ENCODE peak calls at places on chromosomes 4 and X, in four cellular contexts. C is Peyer's patch, T is GM23248, N is left ventricle myocardium inferior. W is an unnamed sample. For H3K27me3, H3K4me1 and H3K9me3, the result is how much of the 10 kb centered on the place peaks cover.

GRCh38 chr4:15996773-15997172 is 33.8 kb upstream of the FGFBP2 start:
- DNase-seq in T (peak), C (no peak), N (no peak), W (no peak)

GRCh38 chr4:8308856-8309771 is 39.6 kb downstream of the HTRA3 start:
- DNase-seq in N (peak), C (peak), T (peak), W (no peak)

GRCh38 chr4:139142980-139143379 is 34.0 kb downstream of the ELF2 start:
- DNase-seq in T (no peak), N (no peak), C (no peak), W (no peak)

GRCh38 chrX:18931972-18932371 is 51.9 kb downstream of the PHKA2 start:
- DNase-seq in T (peak), N (no peak), C (no peak), W (no peak)

GRCh38 chr4:139595989-139596679 is 40.1 kb upstream of the SETD7 start:
- DNase-seq in T (peak), N (no peak), C (no peak), W (no peak)

GRCh38 chr4:152956650-152957436 is 20.7 kb downstream of the FHDC1 start:
- DNase-seq in T (no peak), N (no peak), C (peak), W (no peak)

GRCh38 chrX:154308108-154308946 is 12.7 kb downstream of the TKTL1 start:
- DNase-seq in N (peak), C (peak), T (peak), W (peak)

GRCh38 chr4:38612996-38613395 is 51.0 kb upstream of the KLF3 start:
- DNase-seq in N (no peak), C (no peak), T (no peak), W (no peak)

GRCh38 chr4:80142396-80143304 is 54.7 kb upstream of the PRDM8 start:
- DNase-seq in N (no peak), T (peak), C (no peak), W (peak)

GRCh38 chrX:70422886-70423336 is at the start of gene GDPD2:
- DNase-seq in T (no peak), N (no peak), C (peak), W (no peak)

GRCh38 chr4:22463179-22463578 is 52.7 kb downstream of the ADGRA3 start:
- DNase-seq in C (no peak), T (no peak), N (no peak), W (no peak)

GRCh38 chr4:78747328-78747946 is 28.7 kb upstream of the BMP2K start:
- DNase-seq in C (no peak), T (peak), N (no peak), W (no peak)

GRCh38 chr4:185276036-185276435 is 66.6 kb downstream of the SNX25 start:
- DNase-seq in C (no peak), T (peak), N (no peak), W (no peak)

GRCh38 chrX:71911731-71912050 is 1.0 kb downstream of the NHSL2 start:
- DNase-seq in N (no peak), C (no peak), T (peak), W (no peak)

GRCh38 chr4:142336251-142336934 is 509.7 kb downstream of the INPP4B start:
- DNase-seq in C (no peak), T (no peak), N (no peak), W (no peak)

GRCh38 chr4:156686120-156686519 is 285.5 kb downstream of the PDGFC start:
- DNase-seq in C (no peak), T (peak), N (no peak), W (no peak)

GRCh38 chr4:55635760-55636621 is at the start of gene NMU:
- DNase-seq in T (peak), C (peak), N (peak), W (peak)

GRCh38 chr4:138706206-138706605 is 309.4 kb upstream of the NOCT start:
- DNase-seq in N (no peak), C (no peak), T (peak), W (no peak)

GRCh38 chr4:8401665-8402064 is 38.9 kb downstream of the ACOX3 start:
- DNase-seq in N (no peak), T (no peak), C (no peak), W (no peak)

DNA sequence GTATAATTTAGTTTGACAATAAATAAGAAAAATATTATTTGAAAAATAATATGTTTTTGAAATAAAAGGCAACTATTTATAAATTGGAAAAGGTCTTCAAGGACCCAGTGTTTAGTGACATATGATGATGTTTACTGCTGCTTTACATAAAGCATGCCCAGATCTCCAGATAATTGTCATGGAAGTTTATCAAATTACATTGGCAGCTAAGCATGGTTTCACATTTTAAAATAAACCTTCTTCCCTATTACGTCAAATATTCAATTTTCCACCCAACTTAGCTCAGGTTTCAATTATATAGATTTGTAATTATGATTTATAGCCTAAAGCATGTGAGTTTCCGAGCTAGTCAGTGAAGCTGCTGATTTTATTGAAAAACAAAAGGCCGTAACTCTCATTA is 417.2 kb downstream of the CFAP47 start:
- DNase-seq in T (no peak), C (no peak), N (no peak), W (no peak)
- H3K27me3 ChIP-seq in T (under half), C (under half), N (under half), W (under half)

GRCh38 chrX:13051529-13052172 is 7.2 kb upstream of the FAM9C start:
- DNase-seq in T (no peak), C (no peak), N (no peak), W (peak)

GRCh38 chrX:13051167-13051528 is 6.7 kb upstream of the FAM9C start:
- DNase-seq in C (no peak), N (no peak), T (no peak), W (no peak)

GRCh38 chrX:13047752-13048151 is 3.3 kb upstream of the FAM9C start:
- DNase-seq in C (no peak), T (no peak), N (no peak), W (no peak)

GRCh38 chrX:13048265-13048664 is 3.8 kb upstream of the FAM9C start:
- DNase-seq in T (peak), N (no peak), C (no peak), W (no peak)

DNA sequence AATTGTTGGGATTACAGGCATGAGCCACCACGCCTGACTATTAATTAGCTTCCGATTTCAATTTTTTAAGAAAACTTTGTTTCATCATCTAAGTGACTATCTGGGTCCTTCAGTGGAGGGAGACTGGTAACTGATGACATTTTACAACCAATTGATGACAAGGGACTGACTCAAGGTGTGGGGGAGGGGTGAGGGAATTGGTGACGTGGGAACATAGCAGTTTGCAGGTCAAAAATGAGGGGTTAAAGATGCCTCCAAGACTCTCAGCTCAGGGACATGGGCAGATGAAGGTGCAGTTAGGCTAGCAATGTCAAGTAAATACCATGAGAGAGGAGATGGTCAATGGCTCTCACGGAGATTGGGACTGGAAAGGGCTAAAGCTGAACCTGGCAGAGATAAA is 5.7 kb upstream of the FAM9C start:
- DNase-seq in N (no peak), T (no peak), C (no peak), W (no peak)
- H3K4me1 ChIP-seq in N (under half), T (under half), C (under half), W (half or more)

GRCh38 chr4:29861307-29861706 is 858.9 kb upstream of the PCDH7 start:
- DNase-seq in T (no peak), N (no peak), C (no peak), W (no peak)
- H3K9me3 ChIP-seq in T (under half), N (under half), C (under half), W (under half)

GRCh38 chrX:14672611-14673172 is 143.4 kb downstream of the GLRA2 start:
- DNase-seq in T (no peak), C (no peak), N (no peak), W (no peak)
- H3K27me3 ChIP-seq in T (under half), C (under half), N (under half), W (under half)